ENCODE peak calls at places on chromosomes 12 and 14, in eight cellular contexts. One of them, this sample, is unnamed.

GRCh38 chr12:65084579-65084978 is 36.5 kb downstream of the WIF1 start:
- DNase-seq in B cell: no peak
- DNase-seq in nephron progenitor cell: no peak
- DNase-seq in neural progenitor cell: no peak
- DNase-seq in sciatic nerve: no peak
- DNase-seq in lower lobe of right lung: no peak
- DNase-seq in left cardiac atrium: no peak
- DNase-seq in NCI-H2171 treated with DMSO at 0.1 percent for 48 hours: no peak
- DNase-seq in this sample: no peak

GRCh38 chr12:113471619-113472171 is at the start of gene LHX5:
- DNase-seq in B cell: no peak
- DNase-seq in lower lobe of right lung: no peak
- DNase-seq in NCI-H2171 treated with DMSO at 0.1 percent for 48 hours: no peak
- DNase-seq in nephron progenitor cell: no peak
- DNase-seq in neural progenitor cell: peak
- DNase-seq in sciatic nerve: no peak
- DNase-seq in left cardiac atrium: no peak
- DNase-seq in this sample: no peak

GRCh38 chr14:86221755-86222154 is 691.8 kb downstream of the FLRT2 start:
- DNase-seq in nephron progenitor cell: no peak
- DNase-seq in neural progenitor cell: peak
- DNase-seq in NCI-H2171 treated with DMSO at 0.1 percent for 48 hours: no peak
- DNase-seq in sciatic nerve: no peak
- DNase-seq in left cardiac atrium: no peak
- DNase-seq in lower lobe of right lung: no peak
- DNase-seq in B cell: no peak
- DNase-seq in this sample: no peak

GRCh38 chr14:32458720-32459119 is 129.6 kb downstream of the AKAP6 start:
- DNase-seq in neural progenitor cell: no peak
- DNase-seq in nephron progenitor cell: no peak
- DNase-seq in left cardiac atrium: no peak
- DNase-seq in lower lobe of right lung: no peak
- DNase-seq in sciatic nerve: no peak
- DNase-seq in NCI-H2171 treated with DMSO at 0.1 percent for 48 hours: no peak
- DNase-seq in B cell: no peak
- DNase-seq in this sample: no peak

GRCh38 chr14:24162083-24162482 is 1.0 kb downstream of the IRF9 start:
- DNase-seq in sciatic nerve: no peak
- DNase-seq in NCI-H2171 treated with DMSO at 0.1 percent for 48 hours: no peak
- DNase-seq in nephron progenitor cell: no peak
- DNase-seq in lower lobe of right lung: peak
- DNase-seq in neural progenitor cell: no peak
- DNase-seq in B cell: no peak
- DNase-seq in left cardiac atrium: no peak
- DNase-seq in this sample: peak

GRCh38 chr14:39431416-39432178 is 636 bp downstream of the FBXO33 start:
- DNase-seq in lower lobe of right lung: peak
- DNase-seq in sciatic nerve: peak
- DNase-seq in NCI-H2171 treated with DMSO at 0.1 percent for 48 hours: peak
- DNase-seq in neural progenitor cell: peak
- DNase-seq in nephron progenitor cell: peak
- DNase-seq in B cell: peak
- DNase-seq in left cardiac atrium: peak
- DNase-seq in this sample: peak

GRCh38 chr12:49808686-49809368 is 19.4 kb downstream of the NCKAP5L start:
- DNase-seq in B cell: no peak
- DNase-seq in sciatic nerve: peak
- DNase-seq in neural progenitor cell: peak
- DNase-seq in lower lobe of right lung: no peak
- DNase-seq in nephron progenitor cell: peak
- DNase-seq in NCI-H2171 treated with DMSO at 0.1 percent for 48 hours: no peak
- DNase-seq in left cardiac atrium: peak
- DNase-seq in this sample: peak

GRCh38 chr12:88015825-88016224 is 13.4 kb downstream of the C12orf50 start:
- DNase-seq in neural progenitor cell: no peak
- DNase-seq in nephron progenitor cell: no peak
- DNase-seq in lower lobe of right lung: no peak
- DNase-seq in NCI-H2171 treated with DMSO at 0.1 percent for 48 hours: no peak
- DNase-seq in sciatic nerve: no peak
- DNase-seq in left cardiac atrium: no peak
- DNase-seq in B cell: no peak
- DNase-seq in this sample: no peak

GRCh38 chr14:91980157-91980556 is 32.7 kb upstream of the FBLN5 start:
- DNase-seq in left cardiac atrium: no peak
- DNase-seq in nephron progenitor cell: no peak
- DNase-seq in B cell: no peak
- DNase-seq in neural progenitor cell: no peak
- DNase-seq in lower lobe of right lung: no peak
- DNase-seq in sciatic nerve: no peak
- DNase-seq in NCI-H2171 treated with DMSO at 0.1 percent for 48 hours: no peak
- DNase-seq in this sample: peak

GRCh38 chr14:36083317-36083716 is 93.2 kb downstream of the PTCSC3 start:
- DNase-seq in nephron progenitor cell: no peak
- DNase-seq in left cardiac atrium: no peak
- DNase-seq in lower lobe of right lung: no peak
- DNase-seq in NCI-H2171 treated with DMSO at 0.1 percent for 48 hours: no peak
- DNase-seq in B cell: no peak
- DNase-seq in sciatic nerve: no peak
- DNase-seq in neural progenitor cell: no peak
- DNase-seq in this sample: no peak